ENCODE peak calls at places on chromosomes 6 and 20, in six cellular contexts. One of them, this sample, is unnamed.
A peak's percentile ranks its signal among the peaks of the same experiment; 100 is the strongest.

GRCh38 chr6:25601797-25602679 is 50.0 kb upstream of the SCGN start:
- DNase-seq in IMR-90: peak; percentile 67
- DNase-seq in cardiac muscle cell: peak; percentile 80
- DNase-seq in foreskin keratinocyte: peak; percentile 34
- DNase-seq in neural crest cell: no peak
- DNase-seq in endothelial cell: no peak
- DNase-seq in this sample: no peak

GRCh38 chr20:41171736-41172295 is 34.5 kb downstream of the PLCG1 start:
- DNase-seq in IMR-90: no peak
- DNase-seq in neural crest cell: no peak
- DNase-seq in foreskin keratinocyte: peak; percentile 25
- DNase-seq in cardiac muscle cell: no peak
- DNase-seq in endothelial cell: no peak
- DNase-seq in this sample: no peak

GRCh38 chr6:166483026-166483425 is 100.3 kb upstream of the MPC1 start:
- DNase-seq in foreskin keratinocyte: no peak
- DNase-seq in endothelial cell: no peak
- DNase-seq in cardiac muscle cell: no peak
- DNase-seq in IMR-90: no peak
- DNase-seq in neural crest cell: no peak
- DNase-seq in this sample: no peak

GRCh38 chr6:32886674-32887383 is 32.8 kb downstream of the PSMB9 start:
- DNase-seq in IMR-90: peak; percentile 89
- DNase-seq in endothelial cell: no peak
- DNase-seq in foreskin keratinocyte: peak; percentile 63
- DNase-seq in neural crest cell: no peak
- DNase-seq in cardiac muscle cell: peak; percentile 76
- DNase-seq in this sample: no peak

GRCh38 chr6:46490425-46491200 is 636 bp downstream of the RCAN2 start:
- DNase-seq in neural crest cell: peak; percentile 63
- DNase-seq in cardiac muscle cell: peak; percentile 7
- DNase-seq in foreskin keratinocyte: no peak
- DNase-seq in IMR-90: no peak
- DNase-seq in endothelial cell: peak; percentile 77
- DNase-seq in this sample: no peak

GRCh38 chr6:90351696-90352095 is 55.1 kb upstream of the BACH2 start:
- DNase-seq in IMR-90: peak; percentile 67
- DNase-seq in neural crest cell: no peak
- DNase-seq in foreskin keratinocyte: no peak
- DNase-seq in endothelial cell: no peak
- DNase-seq in cardiac muscle cell: peak; percentile 41
- DNase-seq in this sample: no peak

GRCh38 chr20:23626040-23626620 is 11.6 kb downstream of the CST3 start:
- DNase-seq in cardiac muscle cell: peak; percentile 34
- DNase-seq in foreskin keratinocyte: peak; percentile 83
- DNase-seq in endothelial cell: no peak
- DNase-seq in neural crest cell: no peak
- DNase-seq in IMR-90: no peak
- DNase-seq in this sample: no peak

GRCh38 chr20:9517297-9518134 is 3.1 kb downstream of the LAMP5 start:
- DNase-seq in foreskin keratinocyte: no peak
- DNase-seq in cardiac muscle cell: no peak
- DNase-seq in IMR-90: no peak
- DNase-seq in endothelial cell: no peak
- DNase-seq in neural crest cell: no peak
- DNase-seq in this sample: no peak

GRCh38 chr6:96014846-96015245 is 928 bp upstream of the FUT9 start:
- DNase-seq in endothelial cell: no peak
- DNase-seq in neural crest cell: no peak
- DNase-seq in foreskin keratinocyte: no peak
- DNase-seq in IMR-90: no peak
- DNase-seq in cardiac muscle cell: no peak
- DNase-seq in this sample: no peak

GRCh38 chr6:5942591-5942990 is 64.1 kb downstream of the NRN1 start:
- DNase-seq in endothelial cell: no peak
- DNase-seq in IMR-90: no peak
- DNase-seq in cardiac muscle cell: peak; percentile 7
- DNase-seq in neural crest cell: no peak
- DNase-seq in foreskin keratinocyte: no peak
- DNase-seq in this sample: no peak

DNA sequence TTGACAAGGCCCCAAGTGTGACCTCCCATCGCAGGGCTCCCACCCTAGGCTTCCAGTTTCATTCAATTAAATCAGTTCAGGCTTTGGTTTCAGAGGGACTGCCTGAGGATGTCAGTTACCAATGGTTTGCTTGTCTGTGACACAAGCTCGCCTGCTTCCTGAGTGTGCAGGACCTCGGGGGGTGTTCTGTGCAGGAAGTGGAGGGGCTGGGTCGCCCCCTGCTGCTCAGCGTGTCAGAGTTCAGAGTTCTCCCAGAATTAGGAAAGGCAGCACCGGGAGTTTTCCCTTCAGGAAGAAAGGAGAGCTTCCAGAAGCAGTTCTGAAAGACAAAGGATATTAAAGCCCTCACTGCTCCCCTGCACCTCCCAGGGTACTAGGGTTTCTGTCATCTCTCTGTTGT is 50.8 kb upstream of the TGM3 start:
- DNase-seq in cardiac muscle cell: no peak
- DNase-seq in endothelial cell: peak; percentile 41
- DNase-seq in neural crest cell: no peak
- DNase-seq in foreskin keratinocyte: no peak
- DNase-seq in IMR-90: no peak
- DNase-seq in this sample: no peak
- TF ChIP-seq CTCF in cardiac muscle cell: no peak
- TF ChIP-seq CTCF in endothelial cell: no peak
- TF ChIP-seq CTCF in neural crest cell: no peak
- TF ChIP-seq CTCF in foreskin keratinocyte: peak; percentile 19
- TF ChIP-seq CTCF in IMR-90: no peak
- TF ChIP-seq CTCF in this sample: no peak

DNA sequence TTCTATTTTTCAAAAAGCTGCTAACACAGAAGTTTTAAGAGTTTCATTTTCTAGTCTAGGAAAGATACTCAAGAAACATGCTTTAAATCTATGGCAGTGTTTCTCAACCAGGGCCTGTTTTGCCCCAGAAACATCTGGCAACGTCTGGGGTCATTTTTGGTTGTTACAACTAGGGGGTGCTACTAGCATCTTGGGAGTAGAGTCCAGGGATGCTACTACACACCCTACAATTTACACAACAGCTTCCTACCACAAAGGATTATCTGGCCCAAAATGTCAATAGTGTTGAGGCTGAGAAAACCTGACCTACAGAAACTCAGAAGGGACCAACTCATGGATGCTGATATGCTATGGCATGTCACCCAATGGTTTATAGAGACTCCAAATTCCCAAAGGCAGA is 24.4 kb downstream of the SERAC1 start:
- DNase-seq in foreskin keratinocyte: no peak
- DNase-seq in cardiac muscle cell: peak; percentile 41
- DNase-seq in IMR-90: peak; percentile 7
- DNase-seq in endothelial cell: peak; percentile 18
- DNase-seq in neural crest cell: no peak
- DNase-seq in this sample: no peak
- TF ChIP-seq CTCF in foreskin keratinocyte: peak; percentile 62
- TF ChIP-seq CTCF in cardiac muscle cell: peak; percentile 32
- TF ChIP-seq CTCF in IMR-90: peak; percentile 27
- TF ChIP-seq CTCF in endothelial cell: no peak
- TF ChIP-seq CTCF in neural crest cell: no peak
- TF ChIP-seq CTCF in this sample: no peak

DNA sequence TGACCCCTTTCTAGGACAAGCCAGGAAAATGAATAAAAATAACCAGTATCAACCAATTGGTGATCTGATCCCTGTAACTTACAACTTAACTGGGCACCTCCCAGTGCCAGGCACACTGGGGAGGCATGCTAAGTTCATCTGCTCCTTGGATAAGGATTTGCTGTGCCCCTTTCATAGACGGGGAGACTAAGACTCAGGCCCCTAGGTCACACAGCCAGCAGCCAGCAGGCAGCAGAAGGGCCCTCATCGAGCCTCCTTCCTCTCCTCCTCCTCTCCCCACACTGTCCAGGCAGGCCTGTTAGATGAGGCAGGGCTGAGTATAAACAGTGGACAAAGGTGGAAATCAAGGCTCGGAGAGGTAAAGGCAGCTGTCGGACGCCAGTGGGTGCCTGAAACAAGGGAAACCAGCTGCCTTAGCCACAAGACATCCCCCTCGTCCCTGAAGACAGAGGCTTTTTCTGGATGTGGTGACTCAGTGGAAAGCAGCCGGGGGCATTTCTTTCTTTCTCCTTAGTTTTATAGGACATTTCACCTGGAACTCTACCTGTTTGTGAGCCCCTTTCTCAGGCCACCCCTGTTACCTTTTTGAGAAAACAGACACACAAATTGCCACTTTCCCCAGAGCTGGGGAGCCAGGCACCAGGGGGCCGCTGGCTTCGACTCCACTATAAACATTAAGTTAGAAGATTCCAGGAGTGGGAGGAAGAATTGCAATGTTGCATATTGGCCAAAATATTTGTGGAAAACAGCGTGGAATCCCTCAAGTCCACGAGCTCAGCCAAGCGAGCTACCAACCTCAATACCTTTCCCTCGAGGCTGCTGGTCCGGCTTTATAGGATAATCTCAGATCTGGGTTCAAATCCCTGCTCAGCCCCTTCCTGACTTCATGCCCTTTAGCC is 166.0 kb downstream of the PREX1 start:
- DNase-seq in cardiac muscle cell: no peak
- DNase-seq in foreskin keratinocyte: no peak
- DNase-seq in endothelial cell: no peak
- DNase-seq in neural crest cell: no peak
- DNase-seq in IMR-90: no peak
- DNase-seq in this sample: no peak
- TF ChIP-seq CTCF in cardiac muscle cell: no peak
- TF ChIP-seq CTCF in foreskin keratinocyte: no peak
- TF ChIP-seq CTCF in endothelial cell: no peak
- TF ChIP-seq CTCF in neural crest cell: no peak
- TF ChIP-seq CTCF in IMR-90: no peak
- TF ChIP-seq CTCF in this sample: no peak

GRCh38 chr20:17723301-17723691 is 23.5 kb downstream of the BANF2 start:
- DNase-seq in foreskin keratinocyte: no peak
- DNase-seq in endothelial cell: no peak
- DNase-seq in neural crest cell: no peak
- DNase-seq in cardiac muscle cell: no peak
- DNase-seq in IMR-90: no peak
- DNase-seq in this sample: no peak

GRCh38 chr20:17716331-17716730 is 16.6 kb downstream of the BANF2 start:
- DNase-seq in endothelial cell: no peak
- DNase-seq in foreskin keratinocyte: no peak
- DNase-seq in neural crest cell: no peak
- DNase-seq in cardiac muscle cell: no peak
- DNase-seq in IMR-90: no peak
- DNase-seq in this sample: no peak

GRCh38 chr20:17721802-17722486 is 22.2 kb downstream of the BANF2 start:
- DNase-seq in endothelial cell: no peak
- DNase-seq in IMR-90: no peak
- DNase-seq in neural crest cell: no peak
- DNase-seq in cardiac muscle cell: peak; percentile 11
- DNase-seq in foreskin keratinocyte: no peak
- DNase-seq in this sample: no peak

GRCh38 chr20:17722493-17723300 is 22.9 kb downstream of the BANF2 start:
- DNase-seq in endothelial cell: no peak
- DNase-seq in IMR-90: no peak
- DNase-seq in neural crest cell: no peak
- DNase-seq in cardiac muscle cell: no peak
- DNase-seq in foreskin keratinocyte: no peak
- DNase-seq in this sample: no peak

GRCh38 chr20:17720755-17721154 is 21.0 kb downstream of the BANF2 start:
- DNase-seq in cardiac muscle cell: no peak
- DNase-seq in IMR-90: no peak
- DNase-seq in endothelial cell: no peak
- DNase-seq in neural crest cell: no peak
- DNase-seq in foreskin keratinocyte: no peak
- DNase-seq in this sample: no peak
- TF ChIP-seq CTCF in cardiac muscle cell: no peak
- TF ChIP-seq CTCF in IMR-90: no peak
- TF ChIP-seq CTCF in endothelial cell: no peak
- TF ChIP-seq CTCF in neural crest cell: no peak
- TF ChIP-seq CTCF in foreskin keratinocyte: no peak
- TF ChIP-seq CTCF in this sample: no peak

GRCh38 chr20:46049815-46050214 is 20.8 kb downstream of the SLC12A5 start:
- DNase-seq in cardiac muscle cell: no peak
- DNase-seq in foreskin keratinocyte: no peak
- DNase-seq in IMR-90: no peak
- DNase-seq in neural crest cell: no peak
- DNase-seq in endothelial cell: no peak
- DNase-seq in this sample: no peak

GRCh38 chr20:46050444-46050843 is 21.4 kb downstream of the SLC12A5 start:
- DNase-seq in neural crest cell: no peak
- DNase-seq in IMR-90: no peak
- DNase-seq in cardiac muscle cell: no peak
- DNase-seq in foreskin keratinocyte: no peak
- DNase-seq in endothelial cell: no peak
- DNase-seq in this sample: no peak

GRCh38 chr20:46051556-46052323 is 22.7 kb downstream of the SLC12A5 start:
- DNase-seq in cardiac muscle cell: no peak
- DNase-seq in foreskin keratinocyte: no peak
- DNase-seq in neural crest cell: no peak
- DNase-seq in IMR-90: peak; percentile 15
- DNase-seq in endothelial cell: no peak
- DNase-seq in this sample: no peak

GRCh38 chr20:46049190-46049589 is 20.2 kb downstream of the SLC12A5 start:
- DNase-seq in endothelial cell: no peak
- DNase-seq in IMR-90: no peak
- DNase-seq in neural crest cell: no peak
- DNase-seq in cardiac muscle cell: no peak
- DNase-seq in foreskin keratinocyte: no peak
- DNase-seq in this sample: no peak

GRCh38 chr20:46050885-46051284 is 21.9 kb downstream of the SLC12A5 start:
- DNase-seq in cardiac muscle cell: no peak
- DNase-seq in IMR-90: no peak
- DNase-seq in foreskin keratinocyte: no peak
- DNase-seq in endothelial cell: no peak
- DNase-seq in neural crest cell: no peak
- DNase-seq in this sample: no peak
- TF ChIP-seq CTCF in cardiac muscle cell: no peak
- TF ChIP-seq CTCF in IMR-90: no peak
- TF ChIP-seq CTCF in foreskin keratinocyte: no peak
- TF ChIP-seq CTCF in endothelial cell: no peak
- TF ChIP-seq CTCF in neural crest cell: no peak
- TF ChIP-seq CTCF in this sample: no peak

GRCh38 chr6:144479991-144480390 is 194.9 kb downstream of the UTRN start:
- DNase-seq in foreskin keratinocyte: no peak
- DNase-seq in neural crest cell: no peak
- DNase-seq in IMR-90: no peak
- DNase-seq in cardiac muscle cell: no peak
- DNase-seq in endothelial cell: no peak
- DNase-seq in this sample: no peak

GRCh38 chr6:144485531-144485930 is 200.4 kb downstream of the UTRN start:
- DNase-seq in endothelial cell: no peak
- DNase-seq in foreskin keratinocyte: no peak
- DNase-seq in neural crest cell: no peak
- DNase-seq in IMR-90: peak; percentile 78
- DNase-seq in cardiac muscle cell: no peak
- DNase-seq in this sample: no peak

GRCh38 chr6:144481527-144481926 is 196.4 kb downstream of the UTRN start:
- DNase-seq in cardiac muscle cell: no peak
- DNase-seq in endothelial cell: no peak
- DNase-seq in foreskin keratinocyte: no peak
- DNase-seq in neural crest cell: no peak
- DNase-seq in IMR-90: no peak
- DNase-seq in this sample: no peak

GRCh38 chr6:144480518-144480917 is 195.4 kb downstream of the UTRN start:
- DNase-seq in cardiac muscle cell: peak; percentile 17
- DNase-seq in foreskin keratinocyte: no peak
- DNase-seq in endothelial cell: no peak
- DNase-seq in neural crest cell: no peak
- DNase-seq in IMR-90: peak; percentile 26
- DNase-seq in this sample: no peak

GRCh38 chr6:144482142-144482541 is 197.0 kb downstream of the UTRN start:
- DNase-seq in neural crest cell: peak; percentile 57
- DNase-seq in foreskin keratinocyte: peak; percentile 50
- DNase-seq in IMR-90: peak; percentile 81
- DNase-seq in cardiac muscle cell: peak; percentile 87
- DNase-seq in endothelial cell: peak; percentile 69
- DNase-seq in this sample: peak; percentile 90
- TF ChIP-seq CTCF in neural crest cell: peak; percentile 82
- TF ChIP-seq CTCF in foreskin keratinocyte: peak; percentile 79
- TF ChIP-seq CTCF in IMR-90: peak; percentile 69
- TF ChIP-seq CTCF in cardiac muscle cell: peak; percentile 65
- TF ChIP-seq CTCF in endothelial cell: peak; percentile 64
- TF ChIP-seq CTCF in this sample: peak; percentile 69